ENCODE peak calls at places on chromosomes 4 and X, in eight cellular contexts. One of them, this sample, is unnamed.

GRCh38 chr4:83709627-83710026 is 173.7 kb downstream of the GPAT3 start:
- DNase-seq in BJ: no peak
- DNase-seq in GM12865: no peak
- DNase-seq in psoas muscle: no peak
- DNase-seq in A549: no peak
- DNase-seq in MM.1S: no peak
- DNase-seq in tibial artery: no peak
- DNase-seq in mammary epithelial cell: no peak
- DNase-seq in this sample: no peak

GRCh38 chrX:5876984-5877655 is 351.5 kb downstream of the NLGN4X start:
- DNase-seq in BJ: no peak
- DNase-seq in GM12865: peak; percentile 5
- DNase-seq in psoas muscle: no peak
- DNase-seq in A549: peak; percentile 0
- DNase-seq in MM.1S: peak; percentile 8
- DNase-seq in tibial artery: no peak
- DNase-seq in mammary epithelial cell: peak; percentile 30
- DNase-seq in this sample: peak; percentile 21

GRCh38 chr4:156609421-156609820 is 362.2 kb downstream of the PDGFC start:
- DNase-seq in BJ: no peak
- DNase-seq in GM12865: no peak
- DNase-seq in psoas muscle: peak; percentile 20
- DNase-seq in A549: no peak
- DNase-seq in MM.1S: no peak
- DNase-seq in tibial artery: no peak
- DNase-seq in mammary epithelial cell: no peak
- DNase-seq in this sample: no peak

GRCh38 chr4:2558301-2558700 is 21.9 kb downstream of the FAM193A start:
- DNase-seq in BJ: no peak
- DNase-seq in GM12865: no peak
- DNase-seq in psoas muscle: no peak
- DNase-seq in A549: no peak
- DNase-seq in MM.1S: no peak
- DNase-seq in tibial artery: no peak
- DNase-seq in mammary epithelial cell: no peak
- DNase-seq in this sample: no peak

GRCh38 chr4:24588216-24588954 is 4.0 kb upstream of the DHX15 start:
- DNase-seq in BJ: no peak
- DNase-seq in GM12865: no peak
- DNase-seq in psoas muscle: no peak
- DNase-seq in A549: no peak
- DNase-seq in MM.1S: no peak
- DNase-seq in tibial artery: no peak
- DNase-seq in mammary epithelial cell: no peak
- DNase-seq in this sample: no peak

GRCh38 chrX:17405225-17405969 is 30.4 kb downstream of the NHS start:
- DNase-seq in BJ: no peak
- DNase-seq in GM12865: no peak
- DNase-seq in psoas muscle: no peak
- DNase-seq in A549: peak; percentile 51
- DNase-seq in MM.1S: no peak
- DNase-seq in tibial artery: no peak
- DNase-seq in mammary epithelial cell: peak; percentile 96
- DNase-seq in this sample: no peak

GRCh38 chr4:14841801-14842748 is 160.2 kb upstream of the CPEB2 start:
- DNase-seq in BJ: no peak
- DNase-seq in GM12865: no peak
- DNase-seq in psoas muscle: peak; percentile 48
- DNase-seq in A549: peak; percentile 6
- DNase-seq in MM.1S: no peak
- DNase-seq in tibial artery: peak; percentile 86
- DNase-seq in mammary epithelial cell: peak; percentile 31
- DNase-seq in this sample: no peak

GRCh38 chr4:77044458-77045124 is 31.2 kb downstream of the CCNI start:
- DNase-seq in BJ: no peak
- DNase-seq in GM12865: peak; percentile 41
- DNase-seq in psoas muscle: no peak
- DNase-seq in A549: no peak
- DNase-seq in MM.1S: peak; percentile 61
- DNase-seq in tibial artery: no peak
- DNase-seq in mammary epithelial cell: peak; percentile 39
- DNase-seq in this sample: no peak

GRCh38 chr4:32192991-32193390 is 1472.8 kb downstream of the PCDH7 start:
- DNase-seq in BJ: no peak
- DNase-seq in GM12865: no peak
- DNase-seq in psoas muscle: no peak
- DNase-seq in A549: no peak
- DNase-seq in MM.1S: no peak
- DNase-seq in tibial artery: no peak
- DNase-seq in mammary epithelial cell: no peak
- DNase-seq in this sample: no peak

GRCh38 chrX:107731831-107732502 is 43.6 kb downstream of the TSC22D3 start:
- DNase-seq in BJ: no peak
- DNase-seq in GM12865: no peak
- DNase-seq in psoas muscle: peak; percentile 87
- DNase-seq in A549: peak; percentile 33
- DNase-seq in MM.1S: no peak
- DNase-seq in tibial artery: peak; percentile 97
- DNase-seq in mammary epithelial cell: peak; percentile 52
- DNase-seq in this sample: no peak

GRCh38 chrX:8548446-8548845 is 83.8 kb downstream of the VCX3B start:
- DNase-seq in BJ: no peak
- DNase-seq in GM12865: no peak
- DNase-seq in psoas muscle: no peak
- DNase-seq in A549: no peak
- DNase-seq in MM.1S: no peak
- DNase-seq in tibial artery: no peak
- DNase-seq in mammary epithelial cell: peak; percentile 70
- DNase-seq in this sample: no peak

GRCh38 chr4:152307669-152308068 is 228.2 kb downstream of the FBXW7 start:
- DNase-seq in BJ: no peak
- DNase-seq in GM12865: peak; percentile 6
- DNase-seq in psoas muscle: no peak
- DNase-seq in A549: no peak
- DNase-seq in MM.1S: no peak
- DNase-seq in tibial artery: no peak
- DNase-seq in mammary epithelial cell: no peak
- DNase-seq in this sample: no peak

GRCh38 chr4:123109129-123109528 is 186.7 kb upstream of the NUDT6 start:
- DNase-seq in BJ: no peak
- DNase-seq in GM12865: no peak
- DNase-seq in psoas muscle: no peak
- DNase-seq in A549: no peak
- DNase-seq in MM.1S: no peak
- DNase-seq in tibial artery: no peak
- DNase-seq in mammary epithelial cell: no peak
- DNase-seq in this sample: no peak

GRCh38 chr4:179116011-179116410 is 1673.8 kb upstream of the AGA start:
- DNase-seq in BJ: no peak
- DNase-seq in GM12865: no peak
- DNase-seq in psoas muscle: no peak
- DNase-seq in A549: no peak
- DNase-seq in MM.1S: no peak
- DNase-seq in tibial artery: no peak
- DNase-seq in mammary epithelial cell: no peak
- DNase-seq in this sample: no peak

GRCh38 chr4:149980125-149980682 is 98.0 kb upstream of the DCLK2 start:
- DNase-seq in BJ: no peak
- DNase-seq in GM12865: peak; percentile 8
- DNase-seq in psoas muscle: no peak
- DNase-seq in A549: no peak
- DNase-seq in MM.1S: no peak
- DNase-seq in tibial artery: no peak
- DNase-seq in mammary epithelial cell: no peak
- DNase-seq in this sample: no peak

GRCh38 chr4:128379860-128380259 is 92.2 kb upstream of the PGRMC2 start:
- DNase-seq in BJ: no peak
- DNase-seq in GM12865: peak; percentile 28
- DNase-seq in psoas muscle: peak; percentile 26
- DNase-seq in A549: peak; percentile 31
- DNase-seq in MM.1S: peak; percentile 46
- DNase-seq in tibial artery: peak; percentile 69
- DNase-seq in mammary epithelial cell: no peak
- DNase-seq in this sample: no peak

GRCh38 chrX:150936556-150936955 is 38.1 kb upstream of the CD99L2 start:
- DNase-seq in BJ: no peak
- DNase-seq in GM12865: no peak
- DNase-seq in psoas muscle: no peak
- DNase-seq in A549: no peak
- DNase-seq in MM.1S: no peak
- DNase-seq in tibial artery: no peak
- DNase-seq in mammary epithelial cell: no peak
- DNase-seq in this sample: no peak

GRCh38 chr4:184657144-184657543 is 7.6 kb downstream of the PRIMPOL start:
- DNase-seq in BJ: no peak
- DNase-seq in GM12865: no peak
- DNase-seq in psoas muscle: no peak
- DNase-seq in A549: no peak
- DNase-seq in MM.1S: no peak
- DNase-seq in tibial artery: no peak
- DNase-seq in mammary epithelial cell: no peak
- DNase-seq in this sample: no peak

GRCh38 chr4:120304801-120305200 is 238.2 kb upstream of the MAD2L1 start:
- DNase-seq in BJ: no peak
- DNase-seq in GM12865: no peak
- DNase-seq in psoas muscle: no peak
- DNase-seq in A549: no peak
- DNase-seq in MM.1S: no peak
- DNase-seq in tibial artery: no peak
- DNase-seq in mammary epithelial cell: no peak
- DNase-seq in this sample: no peak

GRCh38 chr4:58734030-58734673 is 1624.0 kb upstream of the IGFBP7 start:
- DNase-seq in BJ: no peak
- DNase-seq in GM12865: peak; percentile 2
- DNase-seq in psoas muscle: no peak
- DNase-seq in A549: no peak
- DNase-seq in MM.1S: peak; percentile 64
- DNase-seq in tibial artery: no peak
- DNase-seq in mammary epithelial cell: no peak
- DNase-seq in this sample: no peak

DNA sequence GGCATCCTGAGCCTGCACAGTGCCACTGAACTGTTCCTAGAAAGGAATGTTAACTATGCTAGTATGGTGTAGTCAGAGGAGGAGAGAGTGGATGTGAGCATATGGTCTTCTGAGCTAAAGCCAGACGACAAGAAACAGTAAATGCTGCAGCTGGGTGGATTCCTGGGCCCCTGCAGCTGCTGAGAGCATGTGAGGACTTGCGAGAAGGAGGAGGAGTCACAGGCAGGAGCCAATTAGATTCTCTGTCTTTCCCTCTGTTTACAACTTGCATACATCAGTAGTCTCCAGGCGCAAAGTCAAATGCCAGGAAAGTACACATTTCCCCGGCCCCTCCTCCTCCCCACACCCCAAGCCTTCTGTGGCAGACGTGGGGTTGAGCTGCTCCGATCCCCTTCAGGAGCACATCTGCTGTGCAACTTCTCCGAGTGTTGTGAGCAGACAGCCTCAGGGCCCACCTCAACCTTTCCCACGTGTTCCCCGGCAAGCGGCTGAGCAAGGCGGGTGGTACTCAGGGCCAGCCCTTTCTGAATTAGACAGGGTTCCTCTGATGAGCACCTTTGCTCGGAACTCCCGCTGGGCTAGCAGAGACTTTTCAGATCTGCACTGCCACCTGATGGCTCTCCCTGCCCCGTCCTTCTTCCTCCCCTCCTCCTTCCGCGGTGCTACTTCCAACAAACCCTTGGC is 108.7 kb upstream of the ATP6AP2 start:
- DNase-seq in BJ: peak; percentile 39
- DNase-seq in GM12865: peak; percentile 62
- DNase-seq in psoas muscle: no peak
- DNase-seq in A549: no peak
- DNase-seq in MM.1S: peak; percentile 63
- DNase-seq in tibial artery: no peak
- DNase-seq in mammary epithelial cell: peak; percentile 57
- DNase-seq in this sample: no peak
- TF ChIP-seq CTCF in BJ: peak; percentile 17
- TF ChIP-seq CTCF in GM12865: peak; percentile 24
- TF ChIP-seq CTCF in psoas muscle: peak; percentile 3
- TF ChIP-seq CTCF in A549: no peak
- TF ChIP-seq CTCF in MM.1S: peak; percentile 30
- TF ChIP-seq CTCF in tibial artery: no peak
- TF ChIP-seq CTCF in mammary epithelial cell: no peak
- TF ChIP-seq CTCF in this sample: no peak

GRCh38 chrX:103919336-103919682 is 43.1 kb upstream of the TMSB15B start:
- DNase-seq in BJ: no peak
- DNase-seq in GM12865: peak; percentile 64
- DNase-seq in psoas muscle: no peak
- DNase-seq in A549: peak; percentile 72
- DNase-seq in MM.1S: peak; percentile 68
- DNase-seq in tibial artery: no peak
- DNase-seq in mammary epithelial cell: no peak
- DNase-seq in this sample: no peak
- TF ChIP-seq CTCF in BJ: peak; percentile 29
- TF ChIP-seq CTCF in GM12865: peak; percentile 45
- TF ChIP-seq CTCF in psoas muscle: no peak
- TF ChIP-seq CTCF in A549: no peak
- TF ChIP-seq CTCF in MM.1S: peak; percentile 36
- TF ChIP-seq CTCF in tibial artery: peak; percentile 35
- TF ChIP-seq CTCF in mammary epithelial cell: peak; percentile 28
- TF ChIP-seq CTCF in this sample: peak; percentile 35

GRCh38 chr4:111652206-111652605 is 493.0 kb upstream of the FAM241A start:
- DNase-seq in BJ: no peak
- DNase-seq in GM12865: no peak
- DNase-seq in psoas muscle: no peak
- DNase-seq in A549: no peak
- DNase-seq in MM.1S: no peak
- DNase-seq in tibial artery: no peak
- DNase-seq in mammary epithelial cell: no peak
- DNase-seq in this sample: no peak

GRCh38 chr4:111650553-111651183 is 494.6 kb upstream of the FAM241A start:
- DNase-seq in BJ: no peak
- DNase-seq in GM12865: no peak
- DNase-seq in psoas muscle: no peak
- DNase-seq in A549: no peak
- DNase-seq in MM.1S: no peak
- DNase-seq in tibial artery: no peak
- DNase-seq in mammary epithelial cell: no peak
- DNase-seq in this sample: no peak

GRCh38 chr4:111648056-111648455 is 497.2 kb upstream of the FAM241A start:
- DNase-seq in BJ: no peak
- DNase-seq in GM12865: no peak
- DNase-seq in psoas muscle: no peak
- DNase-seq in A549: no peak
- DNase-seq in MM.1S: no peak
- DNase-seq in tibial artery: no peak
- DNase-seq in mammary epithelial cell: no peak
- DNase-seq in this sample: no peak

GRCh38 chr4:111650146-111650545 is 495.1 kb upstream of the FAM241A start:
- DNase-seq in BJ: no peak
- DNase-seq in GM12865: no peak
- DNase-seq in psoas muscle: no peak
- DNase-seq in A549: no peak
- DNase-seq in MM.1S: no peak
- DNase-seq in tibial artery: no peak
- DNase-seq in mammary epithelial cell: no peak
- DNase-seq in this sample: no peak

GRCh38 chr4:111649308-111649707 is 495.9 kb upstream of the FAM241A start:
- DNase-seq in BJ: no peak
- DNase-seq in GM12865: peak; percentile 31
- DNase-seq in psoas muscle: no peak
- DNase-seq in A549: no peak
- DNase-seq in MM.1S: peak; percentile 49
- DNase-seq in tibial artery: no peak
- DNase-seq in mammary epithelial cell: no peak
- DNase-seq in this sample: no peak
- TF ChIP-seq CTCF in BJ: no peak
- TF ChIP-seq CTCF in GM12865: no peak
- TF ChIP-seq CTCF in psoas muscle: no peak
- TF ChIP-seq CTCF in A549: no peak
- TF ChIP-seq CTCF in MM.1S: no peak
- TF ChIP-seq CTCF in tibial artery: no peak
- TF ChIP-seq CTCF in mammary epithelial cell: no peak
- TF ChIP-seq CTCF in this sample: no peak

GRCh38 chr4:168028568-168028967 is 63.8 kb upstream of the ANXA10 start:
- DNase-seq in BJ: no peak
- DNase-seq in GM12865: no peak
- DNase-seq in psoas muscle: no peak
- DNase-seq in A549: peak; percentile 6
- DNase-seq in MM.1S: no peak
- DNase-seq in tibial artery: no peak
- DNase-seq in mammary epithelial cell: peak; percentile 35
- DNase-seq in this sample: no peak
- TF ChIP-seq CTCF in BJ: peak; percentile 6
- TF ChIP-seq CTCF in GM12865: no peak
- TF ChIP-seq CTCF in psoas muscle: peak; percentile 13
- TF ChIP-seq CTCF in A549: peak; percentile 31
- TF ChIP-seq CTCF in MM.1S: no peak
- TF ChIP-seq CTCF in tibial artery: no peak
- TF ChIP-seq CTCF in mammary epithelial cell: peak; percentile 28
- TF ChIP-seq CTCF in this sample: no peak

This sample was measured in progenitor cell of endocrine pancreas.